ENCODE peak calls at places on chromosome 3, in seven cellular contexts. E is adrenal gland, Q is transverse colon, A is gastrocnemius medialis, N is fibroblast of lung, S is IMR-90, L is left lung. F is an unnamed sample. For H3K9me3, the result is how much of the 10 kb centered on the place peaks cover.

GRCh38 chr3:65955792-65956477 is 82.8 kb downstream of the MAGI1 start:
- DNase-seq in E (no peak), Q (peak), A (no peak), N (peak), S (peak), L (no peak), F (no peak)

GRCh38 chr3:56468184-56469106 is at the start of gene ERC2:
- DNase-seq in E (peak), Q (peak), A (no peak), N (peak), S (no peak), L (peak), F (no peak)

GRCh38 chr3:65894679-65895078 is 144.0 kb downstream of the MAGI1 start:
- DNase-seq in E (no peak), Q (no peak), A (no peak), N (peak), S (peak), L (no peak), F (no peak)

GRCh38 chr3:126316515-126316939 is 40.7 kb downstream of the KLF15 start:
- DNase-seq in E (no peak), Q (no peak), A (no peak), N (no peak), S (no peak), L (no peak), F (no peak)

GRCh38 chr3:184781801-184782200 is 30.2 kb upstream of the VPS8 start:
- DNase-seq in E (no peak), Q (no peak), A (no peak), N (no peak), S (no peak), L (no peak), F (no peak)

GRCh38 chr3:146160233-146160963 is 586 bp downstream of the PLOD2 start:
- DNase-seq in E (peak), Q (peak), A (peak), N (peak), S (peak), L (peak), F (no peak)

GRCh38 chr3:155112661-155113389 is 32.7 kb downstream of the MME start:
- DNase-seq in E (no peak), Q (no peak), A (no peak), N (no peak), S (no peak), L (no peak), F (no peak)

GRCh38 chr3:175646865-175647264 is 787.7 kb downstream of the NAALADL2 start:
- DNase-seq in E (no peak), Q (no peak), A (no peak), N (no peak), S (peak), L (no peak), F (no peak)

GRCh38 chr3:10233988-10234387 is 14.3 kb upstream of the TATDN2 start:
- DNase-seq in E (no peak), Q (no peak), A (no peak), N (no peak), S (no peak), L (no peak), F (no peak)

GRCh38 chr3:150763841-150764483 is 993 bp upstream of the SIAH2 start:
- DNase-seq in E (peak), Q (peak), A (peak), N (peak), S (peak), L (peak), F (peak)

GRCh38 chr3:121072128-121072527 is 164.1 kb downstream of the STXBP5L start:
- DNase-seq in E (no peak), Q (no peak), A (no peak), N (no peak), S (no peak), L (no peak), F (no peak)

GRCh38 chr3:112746675-112747276 is 99.9 kb downstream of the CD200R1L start:
- DNase-seq in E (no peak), Q (no peak), A (no peak), N (no peak), S (peak), L (no peak), F (no peak)

DNA sequence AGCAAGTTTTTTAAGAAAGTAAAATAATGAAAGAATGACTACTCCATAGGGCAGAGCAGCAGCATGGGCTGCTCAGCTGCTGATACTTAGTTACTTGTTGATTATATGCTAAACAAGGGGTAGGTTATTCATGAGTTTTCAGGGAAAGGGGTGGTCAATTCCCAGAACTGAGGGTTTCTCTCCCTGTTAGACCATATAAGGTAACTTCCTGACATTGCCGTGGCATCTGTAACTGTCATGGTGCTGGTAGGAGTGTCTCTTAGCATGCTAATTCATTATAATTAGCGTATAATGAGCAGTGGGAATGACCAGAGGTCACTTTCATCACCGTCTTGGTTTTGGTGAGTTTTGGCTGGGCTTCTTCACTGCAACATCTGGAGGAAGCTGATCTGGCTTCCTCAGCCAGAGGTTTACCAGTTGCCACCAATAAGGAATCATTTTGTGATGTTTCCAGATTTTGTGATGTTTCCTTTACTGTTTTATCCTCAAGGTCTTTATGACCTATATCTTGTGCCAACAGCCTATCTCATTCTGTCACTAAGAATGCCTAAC is 121.8 kb upstream of the CHL1 start:
- DNase-seq in E (no peak), Q (no peak), A (no peak), N (peak), S (no peak), L (no peak), F (no peak)
- H3K9me3 ChIP-seq in E (under half), Q (under half), A (under half), N (under half), S (under half), L (under half), F (under half)

GRCh38 chr3:58691997-58692396 is 25.4 kb upstream of the FAM3D start:
- DNase-seq in E (no peak), Q (no peak), A (no peak), N (peak), S (peak), L (no peak), F (no peak)
- H3K9me3 ChIP-seq in E (under half), Q (under half), A (under half), N (under half), S (under half), L (under half), F (under half)

DNA sequence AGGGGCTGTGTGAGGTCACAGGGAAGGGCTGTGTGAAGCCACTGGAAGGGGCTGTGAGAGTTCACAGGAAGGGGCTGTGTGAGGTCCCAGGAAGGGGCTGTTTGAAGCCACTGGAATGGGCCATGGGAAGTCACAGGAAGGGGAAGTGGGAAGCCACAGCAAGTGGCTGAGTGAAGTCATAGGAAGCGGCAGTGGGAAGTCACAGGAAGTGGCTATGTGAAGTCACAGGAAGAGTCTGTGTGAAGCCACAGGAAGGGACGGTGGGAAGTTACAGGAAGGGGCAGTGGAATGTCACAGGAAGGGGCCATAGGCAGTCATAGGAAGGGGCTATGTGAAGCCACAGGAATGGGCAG is 37.4 kb downstream of the GASK1A start:
- DNase-seq in E (no peak), Q (no peak), A (no peak), N (no peak), S (no peak), L (no peak), F (no peak)
- H3K9me3 ChIP-seq in E (under half), Q (under half), A (under half), N (under half), S (under half), L (half or more), F (under half)

GRCh38 chr3:8816106-8816505 is 46.7 kb upstream of the OXTR start:
- DNase-seq in E (no peak), Q (no peak), A (no peak), N (no peak), S (peak), L (no peak), F (no peak)
- H3K9me3 ChIP-seq in E (under half), Q (under half), A (under half), N (under half), S (under half), L (under half), F (under half)

DNA sequence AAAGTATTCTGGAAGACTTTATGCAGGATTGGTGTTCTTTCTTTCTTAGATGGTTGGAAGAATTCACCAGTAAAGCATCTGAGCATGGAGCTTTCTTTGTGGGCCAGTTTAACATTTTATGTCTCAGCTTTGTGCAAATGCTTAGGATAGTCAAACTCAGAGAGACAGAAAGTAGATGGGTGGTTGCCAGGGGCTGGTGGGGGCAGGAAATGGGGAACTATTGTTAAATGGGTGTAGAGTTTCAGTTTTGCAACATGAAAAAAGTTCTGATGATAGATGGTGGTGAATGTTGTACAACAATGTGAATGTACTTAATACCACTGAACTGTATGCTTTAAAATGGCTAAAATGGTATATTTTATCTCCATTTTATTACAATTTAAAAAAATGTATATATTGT is 24.8 kb downstream of the SPCS1 start:
- DNase-seq in E (no peak), Q (no peak), A (no peak), N (peak), S (no peak), L (no peak), F (no peak)
- H3K9me3 ChIP-seq in E (under half), Q (under half), A (under half), N (under half), S (under half), L (under half), F (under half)

GRCh38 chr3:2714856-2715255 is 395.3 kb downstream of the IL5RA start:
- DNase-seq in E (no peak), Q (no peak), A (no peak), N (no peak), S (no peak), L (no peak), F (no peak)

GRCh38 chr3:2711081-2711480 is 399.1 kb downstream of the IL5RA start:
- DNase-seq in E (no peak), Q (no peak), A (no peak), N (no peak), S (no peak), L (no peak), F (no peak)

GRCh38 chr3:2713923-2714322 is 396.3 kb downstream of the IL5RA start:
- DNase-seq in E (no peak), Q (no peak), A (no peak), N (peak), S (no peak), L (no peak), F (no peak)
- H3K9me3 ChIP-seq in E (under half), Q (under half), A (under half), N (under half), S (under half), L (under half), F (under half)

GRCh38 chr3:13902648-13903238 is 22.9 kb upstream of the WNT7A start:
- DNase-seq in E (no peak), Q (no peak), A (no peak), N (no peak), S (no peak), L (no peak), F (no peak)
- H3K9me3 ChIP-seq in E (under half), Q (under half), A (under half), N (under half), S (under half), L (half or more), F (under half)